ENCODE peak calls at places on chromosome 22, in six cellular contexts. E is NCI-H1092 treated with DMSO at 0.1 percent for 48 hours; F is NCI-H748 treated with DMSO at 0.1 percent for 48 hours; B is activated CD8-positive, alpha-beta memory T cell treated with anti-CD3 and anti-CD28 coated beads, Interleukin-2, amount 50 U/mL, for 48 hours; Y is WTC11; P is activated T-cell treated with anti-CD3 and anti-CD28 coated beads for 1 hour. V is an unnamed sample.

GRCh38 chr22:49847751-49848689 is 5.6 kb upstream of the ZBED4 start:
- DNase-seq in Y (no peak), B (no peak), E (no peak), F (no peak), P (no peak), V (no peak)

GRCh38 chr22:29093501-29093921 is 20.7 kb downstream of the KREMEN1 start:
- DNase-seq in F (no peak), B (no peak), Y (no peak), E (no peak), P (no peak), V (no peak)

GRCh38 chr22:30602049-30602448 is 4.9 kb upstream of the TCN2 start:
- DNase-seq in B (no peak), F (no peak), P (no peak), E (peak), Y (no peak), V (no peak)

GRCh38 chr22:48424201-48424627 is 1403.5 kb downstream of the BRD1 start:
- DNase-seq in F (no peak), P (no peak), B (no peak), E (no peak), Y (no peak), V (no peak)

GRCh38 chr22:46028069-46028991 is 51.4 kb upstream of the WNT7B start:
- DNase-seq in P (no peak), F (no peak), Y (peak), E (no peak), B (peak), V (peak)

GRCh38 chr22:37781434-37782059 is 26.2 kb upstream of the GCAT start:
- DNase-seq in P (no peak), Y (peak), E (no peak), B (no peak), F (no peak), V (peak)

GRCh38 chr22:49040754-49041467 is 786.8 kb downstream of the BRD1 start:
- DNase-seq in Y (peak), B (no peak), F (no peak), E (no peak), P (no peak), V (no peak)

GRCh38 chr22:37632174-37633081 is 7.0 kb upstream of the SH3BP1 start:
- DNase-seq in B (peak), F (no peak), P (no peak), Y (no peak), E (no peak), V (no peak)

GRCh38 chr22:46969491-46969890 is 207.0 kb downstream of the TBC1D22A start:
- DNase-seq in F (no peak), B (peak), Y (no peak), E (no peak), P (no peak), V (no peak)

GRCh38 chr22:39661842-39662676 is 91.5 kb downstream of the CACNA1I start:
- DNase-seq in F (no peak), E (no peak), P (peak), B (peak), Y (peak), V (no peak)

GRCh38 chr22:27062857-27063256 is 405.5 kb downstream of the MIAT start:
- DNase-seq in Y (no peak), F (no peak), B (no peak), P (no peak), E (no peak), V (no peak)

GRCh38 chr22:43526117-43526655 is 114.4 kb downstream of the MPPED1 start:
- DNase-seq in E (no peak), B (no peak), F (no peak), Y (no peak), P (no peak), V (no peak)

GRCh38 chr22:24107668-24108067 is 73.6 kb upstream of the SUSD2 start:
- DNase-seq in Y (no peak), F (no peak), P (no peak), B (no peak), E (no peak), V (peak)

GRCh38 chr22:50287731-50288130 is 17.6 kb upstream of the MAPK11 start:
- DNase-seq in B (no peak), P (no peak), E (no peak), Y (no peak), F (no peak), V (no peak)

GRCh38 chr22:45704648-45705047 is 33.0 kb downstream of the ATXN10 start:
- DNase-seq in Y (no peak), F (no peak), P (no peak), E (no peak), B (no peak), V (no peak)

GRCh38 chr22:25775501-25775900 is 33.5 kb downstream of the MYO18B start:
- DNase-seq in E (no peak), B (no peak), F (no peak), Y (peak), P (no peak), V (no peak)

GRCh38 chr22:22348127-22348814 is 103.7 kb downstream of the VPREB1 start:
- DNase-seq in F (no peak), Y (peak), B (no peak), P (no peak), E (no peak), V (no peak)

GRCh38 chr22:36166518-36167220 is 6.1 kb upstream of the APOL3 start:
- DNase-seq in E (no peak), B (no peak), Y (no peak), F (no peak), P (no peak), V (peak)

GRCh38 chr22:38074181-38075104 is 9.5 kb downstream of the SLC16A8 start:
- DNase-seq in B (no peak), Y (peak), P (no peak), E (no peak), F (no peak), V (no peak)

GRCh38 chr22:32920032-32920628 is 118.6 kb downstream of the TIMP3 start:
- DNase-seq in F (no peak), B (no peak), P (no peak), E (no peak), Y (no peak), V (no peak)

GRCh38 chr22:35887296-35887875 is 141.2 kb downstream of the RBFOX2 start:
- DNase-seq in P (no peak), Y (no peak), B (no peak), E (no peak), F (no peak), V (no peak)

GRCh38 chr22:24424001-24424900 is 3.1 kb upstream of the ADORA2A start:
- DNase-seq in F (no peak), B (peak), E (no peak), Y (peak), P (no peak), V (peak)

GRCh38 chr22:24819941-24820461 is 14.0 kb downstream of the SGSM1 start:
- DNase-seq in B (no peak), E (peak), P (no peak), Y (no peak), F (no peak), V (peak)

GRCh38 chr22:38870312-38870741 is 1.7 kb downstream of the CBX6 start:
- DNase-seq in E (peak), B (peak), P (peak), Y (peak), F (peak), V (peak)

GRCh38 chr22:43624144-43624998 is 187.7 kb downstream of the EFCAB6 start:
- DNase-seq in P (no peak), F (no peak), E (no peak), Y (no peak), B (no peak), V (no peak)

GRCh38 chr22:21837184-21837979 is 30.1 kb downstream of the MAPK1 start:
- DNase-seq in Y (no peak), P (no peak), B (no peak), E (no peak), F (no peak), V (no peak)

GRCh38 chr22:40401532-40401931 is 31.1 kb downstream of the SGSM3 start:
- DNase-seq in Y (no peak), F (no peak), B (peak), E (no peak), P (no peak), V (no peak)

GRCh38 chr22:37627545-37627944 is 11.9 kb upstream of the SH3BP1 start:
- DNase-seq in F (no peak), P (peak), B (no peak), Y (no peak), E (no peak), V (no peak)

GRCh38 chr22:43953988-43954771 is 1.1 kb upstream of the SAMM50 start:
- DNase-seq in B (no peak), E (no peak), Y (no peak), P (no peak), F (no peak), V (no peak)

V was measured in left lobe of liver.